ENCODE peak calls at places on chromosomes 11 and 22, in nine cellular contexts. M is choroid plexus epithelial cell, V is transverse colon, R is endothelial cell, B is foreskin fibroblast, U is osteocyte, O is fibroblast of villous mesenchyme, S is astrocyte of the cerebellum, G is omental fat pad. T is an unnamed sample.
A peak's percentile ranks its signal among the peaks of the same experiment; 100 is the strongest.

GRCh38 chr11:65315204-65315865 is 669 bp downstream of the CDC42EP2 start:
- DNase-seq in G (peak; percentile 59), O (peak; percentile 83), S (no peak), B (peak; percentile 91), M (peak; percentile 71), U (peak; percentile 95), R (peak; percentile 98), V (peak; percentile 85), T (peak; percentile 78)

GRCh38 chr11:121249039-121249663 is 43.4 kb upstream of the SC5D start:
- DNase-seq in M (peak; percentile 57), B (peak; percentile 60), V (no peak), O (peak; percentile 41), S (no peak), R (no peak), U (no peak), G (no peak), T (peak; percentile 63)

GRCh38 chr11:363948-364761 is 5.1 kb upstream of the B4GALNT4 start:
- DNase-seq in M (no peak), R (no peak), S (no peak), B (peak; percentile 72), U (no peak), G (no peak), O (no peak), V (peak; percentile 88), T (peak; percentile 13)

GRCh38 chr22:42964994-42965699 is 49.8 kb downstream of the PACSIN2 start:
- DNase-seq in S (no peak), R (no peak), M (peak; percentile 70), U (no peak), B (peak; percentile 77), G (no peak), O (no peak), V (no peak), T (no peak)

GRCh38 chr11:36014499-36014898 is 70.6 kb downstream of the LDLRAD3 start:
- DNase-seq in O (no peak), V (no peak), M (no peak), G (no peak), S (no peak), B (no peak), R (no peak), U (no peak), T (no peak)

GRCh38 chr11:124640660-124641059 is 18.0 kb downstream of the TBRG1 start:
- DNase-seq in V (no peak), R (no peak), O (no peak), G (no peak), B (peak; percentile 11), S (no peak), U (no peak), M (no peak), T (no peak)

GRCh38 chr22:19180740-19181410 is 2.3 kb upstream of the SLC25A1 start:
- DNase-seq in M (no peak), V (no peak), R (no peak), B (no peak), G (no peak), S (no peak), O (no peak), U (no peak), T (no peak)

GRCh38 chr11:46658259-46658658 is 40.9 kb downstream of the ATG13 start:
- DNase-seq in O (peak; percentile 95), U (no peak), G (no peak), B (peak; percentile 85), R (no peak), V (no peak), M (peak; percentile 91), S (peak; percentile 73), T (peak; percentile 88)

GRCh38 chr11:127000291-127000968 is at the start of gene KIRREL3:
- DNase-seq in M (no peak), B (peak; percentile 59), G (no peak), U (no peak), V (no peak), O (no peak), S (no peak), R (peak; percentile 32), T (no peak)

GRCh38 chr11:127002669-127003259 is 2.2 kb upstream of the KIRREL3 start:
- DNase-seq in O (no peak), B (no peak), S (no peak), V (no peak), G (no peak), R (no peak), U (no peak), M (no peak), T (no peak)

GRCh38 chr11:127006311-127006710 is 5.7 kb upstream of the KIRREL3 start:
- DNase-seq in V (no peak), O (no peak), U (no peak), S (peak; percentile 46), G (no peak), M (no peak), B (peak; percentile 49), R (no peak), T (peak; percentile 21)

GRCh38 chr11:127000991-127001390 is 421 bp upstream of the KIRREL3 start:
- DNase-seq in V (no peak), S (no peak), O (no peak), G (no peak), U (no peak), R (peak; percentile 20), M (no peak), B (peak; percentile 22), T (no peak)

DNA sequence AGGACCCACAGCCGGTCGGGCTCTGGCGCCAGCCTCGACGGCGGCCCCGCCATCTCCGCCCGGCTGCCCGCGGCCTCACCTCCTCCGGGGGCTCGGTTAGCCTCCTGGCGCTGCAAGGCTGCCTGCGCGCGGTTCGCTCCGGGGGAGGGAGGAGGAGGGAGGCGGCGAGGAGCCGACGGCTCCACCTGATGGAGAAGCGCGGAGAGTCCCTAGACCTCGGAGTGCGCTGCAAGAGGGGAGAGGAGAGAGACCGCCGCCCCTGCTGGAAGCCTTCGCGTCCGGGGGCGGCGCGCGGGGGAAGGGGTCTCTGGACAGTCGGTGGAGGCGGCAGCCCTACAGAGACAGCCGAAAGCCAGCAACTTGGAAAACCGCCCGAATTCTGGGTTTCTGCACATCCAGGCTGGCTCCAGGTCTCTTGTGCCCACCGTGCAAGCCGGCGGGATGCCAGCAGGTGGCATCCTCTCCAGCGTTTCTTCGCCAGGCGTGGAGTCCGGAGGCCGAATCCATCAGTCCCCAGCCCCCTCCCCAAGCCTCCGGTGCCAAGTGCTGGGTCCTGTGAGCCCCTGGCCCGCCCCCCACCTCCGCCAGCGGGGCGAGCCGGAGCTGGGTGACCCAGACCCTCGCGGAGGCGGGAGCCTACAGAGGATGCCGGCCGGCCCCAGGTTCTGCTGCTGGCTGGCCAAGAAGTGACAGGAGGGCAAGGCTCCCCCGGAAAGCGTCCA is 2.9 kb upstream of the KIRREL3 start:
- DNase-seq in U (peak; percentile 85), V (no peak), O (no peak), R (peak; percentile 69), S (no peak), G (no peak), B (peak; percentile 73), M (no peak), T (peak; percentile 18)
- TF ChIP-seq CTCF in U (peak; percentile 61), V (peak; percentile 19), O (peak; percentile 11), R (peak; percentile 37), S (peak; percentile 27), G (no peak), B (peak; percentile 46), M (no peak), T (no peak)

GRCh38 chr22:25027959-25028840 is 75.7 kb downstream of the KIAA1671 start:
- DNase-seq in O (peak; percentile 24), U (no peak), R (peak; percentile 67), S (no peak), V (peak; percentile 52), G (peak; percentile 37), B (no peak), M (peak; percentile 34), T (peak; percentile 51)
- TF ChIP-seq CTCF in O (peak; percentile 68), U (peak; percentile 53), R (peak; percentile 36), S (peak; percentile 43), V (peak; percentile 48), G (no peak), B (peak; percentile 3), M (peak; percentile 68), T (peak; percentile 59)

GRCh38 chr11:32580967-32581366 is 2.7 kb upstream of the EIF3M start:
- DNase-seq in R (no peak), V (no peak), S (no peak), O (no peak), B (peak; percentile 61), M (peak; percentile 95), U (no peak), G (no peak), T (peak; percentile 94)

GRCh38 chr11:32584921-32585320 is 1.3 kb downstream of the EIF3M start:
- DNase-seq in M (no peak), S (no peak), V (no peak), G (no peak), B (peak; percentile 19), O (no peak), R (no peak), U (no peak), T (no peak)

GRCh38 chr11:32583451-32584271 is at the start of gene EIF3M:
- DNase-seq in U (peak; percentile 98), S (peak; percentile 86), G (peak; percentile 77), M (peak; percentile 98), O (peak; percentile 95), V (peak; percentile 97), B (peak; percentile 99), R (peak; percentile 96), T (peak; percentile 97)

GRCh38 chr11:32581556-32581955 is 2.1 kb upstream of the EIF3M start:
- DNase-seq in V (no peak), B (no peak), G (no peak), M (peak; percentile 35), S (no peak), O (no peak), U (no peak), R (no peak), T (no peak)

DNA sequence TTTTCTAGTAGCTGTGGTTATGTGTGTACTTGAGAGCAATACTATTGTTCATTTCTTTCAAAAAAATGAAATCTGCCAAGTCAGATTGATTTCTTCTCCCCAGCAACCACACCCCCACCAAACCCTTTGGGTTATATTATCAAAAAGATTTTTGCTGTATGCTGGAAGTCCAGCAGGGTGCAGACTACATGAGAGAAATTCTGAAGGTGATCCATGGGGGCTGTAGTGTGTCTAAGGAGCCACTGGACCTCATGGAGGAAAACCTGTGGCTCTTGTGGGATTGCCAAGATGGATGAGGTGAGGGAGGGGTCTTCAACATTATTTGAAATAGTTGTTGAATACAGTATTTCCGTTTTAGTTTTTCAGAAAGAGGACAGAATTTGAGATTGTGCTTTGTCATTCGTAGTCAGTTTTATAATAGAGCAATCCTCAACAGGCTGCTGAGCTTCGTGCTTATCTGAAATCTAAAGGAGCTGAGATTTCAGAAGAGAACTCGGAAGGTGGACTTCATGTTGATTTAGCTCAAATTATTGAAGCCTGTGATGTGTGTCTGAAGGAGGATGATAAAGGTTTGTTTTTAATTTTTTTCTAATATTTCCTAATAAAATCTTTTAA is 3.1 kb downstream of the EIF3M start:
- DNase-seq in B (peak; percentile 24), R (no peak), U (no peak), S (no peak), O (peak; percentile 21), G (no peak), V (no peak), M (peak; percentile 55), T (peak; percentile 55)
- TF ChIP-seq CTCF in B (peak; percentile 23), R (peak; percentile 16), U (peak; percentile 24), S (peak; percentile 50), O (peak; percentile 47), G (no peak), V (no peak), M (peak; percentile 65), T (peak; percentile 54)

DNA sequence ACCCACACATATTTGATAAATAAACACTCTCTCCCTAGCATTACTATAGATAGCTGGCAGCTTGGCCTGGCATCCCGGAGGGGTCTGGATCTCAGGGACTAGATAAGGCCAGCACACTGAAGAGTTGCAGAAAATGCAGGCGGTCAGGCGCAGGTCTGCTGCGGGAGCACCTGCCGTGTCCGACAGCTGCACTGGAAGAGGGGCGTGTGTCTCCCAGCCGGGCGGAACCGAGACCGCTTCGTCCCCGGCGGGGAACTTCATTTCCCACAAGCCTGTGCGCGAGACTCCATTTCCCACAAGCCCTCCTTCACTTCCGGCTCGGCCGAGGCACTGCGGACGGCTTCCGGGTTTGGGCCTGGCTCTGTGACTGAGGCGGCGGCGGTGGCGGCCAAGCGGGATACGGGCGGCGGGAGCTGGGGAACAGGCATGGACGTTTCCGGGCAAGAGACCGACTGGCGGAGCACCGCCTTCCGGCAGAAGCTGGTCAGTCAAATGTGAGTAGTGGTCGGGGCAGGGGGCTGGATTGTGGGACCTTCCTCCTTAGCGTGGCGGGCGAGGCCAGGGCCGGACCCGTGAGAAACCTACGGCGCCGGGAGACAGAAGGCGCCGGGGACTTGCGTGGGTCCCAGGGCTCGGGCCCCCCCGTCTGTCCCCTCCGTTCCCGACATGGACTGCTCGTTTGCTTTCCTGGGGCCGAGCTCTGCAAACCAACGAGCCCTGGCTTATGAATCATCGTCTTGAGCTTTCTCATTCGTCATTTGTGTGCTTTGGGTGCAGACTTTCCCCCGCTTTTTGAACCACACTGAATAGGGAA is at the start of gene MED15:
- DNase-seq in U (peak; percentile 94), O (peak; percentile 89), G (peak; percentile 72), R (peak; percentile 86), S (peak; percentile 70), M (peak; percentile 90), V (peak; percentile 93), B (peak; percentile 94), T (peak; percentile 87)
- TF ChIP-seq CTCF in U (no peak), O (no peak), G (no peak), R (no peak), S (no peak), M (no peak), V (no peak), B (no peak), T (no peak)

T was measured in fibroblast of pulmonary artery.